ENCODE peak calls at places on chromosomes 6 and 20, in seven cellular contexts. One of them, this sample, is unnamed.

GRCh38 chr20:63151554-63152321 is 64.2 kb downstream of the YTHDF1 start:
- DNase-seq in Right ventricle myocardium superior: peak; percentile 41
- DNase-seq in left cardiac atrium: peak; percentile 32
- DNase-seq in KG1: no peak
- DNase-seq in sciatic nerve: no peak
- DNase-seq in T-helper 17 cell: no peak
- DNase-seq in hepatic stellate cell: peak; percentile 72
- DNase-seq in this sample: no peak

GRCh38 chr6:56933650-56934049 is 21.3 kb upstream of the BEND6 start:
- DNase-seq in Right ventricle myocardium superior: no peak
- DNase-seq in left cardiac atrium: no peak
- DNase-seq in KG1: peak; percentile 19
- DNase-seq in sciatic nerve: no peak
- DNase-seq in T-helper 17 cell: no peak
- DNase-seq in hepatic stellate cell: no peak
- DNase-seq in this sample: no peak

GRCh38 chr6:105211831-105212230 is 32.0 kb upstream of the POPDC3 start:
- DNase-seq in Right ventricle myocardium superior: no peak
- DNase-seq in left cardiac atrium: no peak
- DNase-seq in KG1: no peak
- DNase-seq in sciatic nerve: no peak
- DNase-seq in T-helper 17 cell: no peak
- DNase-seq in hepatic stellate cell: no peak
- DNase-seq in this sample: no peak

GRCh38 chr6:44554194-44554593 is 166.7 kb downstream of the CDC5L start:
- DNase-seq in Right ventricle myocardium superior: no peak
- DNase-seq in left cardiac atrium: no peak
- DNase-seq in KG1: no peak
- DNase-seq in sciatic nerve: no peak
- DNase-seq in T-helper 17 cell: no peak
- DNase-seq in hepatic stellate cell: no peak
- DNase-seq in this sample: no peak

GRCh38 chr6:134249759-134250602 is 67.9 kb downstream of the SGK1 start:
- DNase-seq in Right ventricle myocardium superior: no peak
- DNase-seq in left cardiac atrium: no peak
- DNase-seq in KG1: no peak
- DNase-seq in sciatic nerve: no peak
- DNase-seq in T-helper 17 cell: no peak
- DNase-seq in hepatic stellate cell: no peak
- DNase-seq in this sample: no peak

GRCh38 chr20:47336013-47336754 is 20.3 kb downstream of the ZMYND8 start:
- DNase-seq in Right ventricle myocardium superior: no peak
- DNase-seq in left cardiac atrium: peak; percentile 64
- DNase-seq in KG1: no peak
- DNase-seq in sciatic nerve: no peak
- DNase-seq in T-helper 17 cell: no peak
- DNase-seq in hepatic stellate cell: no peak
- DNase-seq in this sample: no peak

GRCh38 chr6:67757465-67758033 is 877.5 kb upstream of the ADGRB3 start:
- DNase-seq in Right ventricle myocardium superior: no peak
- DNase-seq in left cardiac atrium: no peak
- DNase-seq in KG1: no peak
- DNase-seq in sciatic nerve: no peak
- DNase-seq in T-helper 17 cell: no peak
- DNase-seq in hepatic stellate cell: no peak
- DNase-seq in this sample: no peak

GRCh38 chr6:25324076-25324762 is 45.0 kb downstream of the CARMIL1 start:
- DNase-seq in Right ventricle myocardium superior: no peak
- DNase-seq in left cardiac atrium: no peak
- DNase-seq in KG1: no peak
- DNase-seq in sciatic nerve: no peak
- DNase-seq in T-helper 17 cell: no peak
- DNase-seq in hepatic stellate cell: peak; percentile 32
- DNase-seq in this sample: no peak

GRCh38 chr6:167676666-167677421 is 149.9 kb upstream of the AFDN start:
- DNase-seq in Right ventricle myocardium superior: no peak
- DNase-seq in left cardiac atrium: no peak
- DNase-seq in KG1: no peak
- DNase-seq in sciatic nerve: peak; percentile 59
- DNase-seq in T-helper 17 cell: no peak
- DNase-seq in hepatic stellate cell: no peak
- DNase-seq in this sample: no peak

GRCh38 chr20:43936371-43936770 is 21.7 kb downstream of the TOX2 start:
- DNase-seq in Right ventricle myocardium superior: no peak
- DNase-seq in left cardiac atrium: no peak
- DNase-seq in KG1: no peak
- DNase-seq in sciatic nerve: no peak
- DNase-seq in T-helper 17 cell: no peak
- DNase-seq in hepatic stellate cell: no peak
- DNase-seq in this sample: no peak

GRCh38 chr6:20575125-20575524 is 40.9 kb downstream of the CDKAL1 start:
- DNase-seq in Right ventricle myocardium superior: no peak
- DNase-seq in left cardiac atrium: no peak
- DNase-seq in KG1: no peak
- DNase-seq in sciatic nerve: no peak
- DNase-seq in T-helper 17 cell: no peak
- DNase-seq in hepatic stellate cell: no peak
- DNase-seq in this sample: no peak

GRCh38 chr6:17964633-17965032 is 22.8 kb downstream of the KIF13A start:
- DNase-seq in Right ventricle myocardium superior: no peak
- DNase-seq in left cardiac atrium: no peak
- DNase-seq in KG1: no peak
- DNase-seq in sciatic nerve: no peak
- DNase-seq in T-helper 17 cell: no peak
- DNase-seq in hepatic stellate cell: no peak
- DNase-seq in this sample: no peak

GRCh38 chr6:22828179-22829062 is 259.1 kb downstream of the HDGFL1 start:
- DNase-seq in Right ventricle myocardium superior: no peak
- DNase-seq in left cardiac atrium: no peak
- DNase-seq in KG1: no peak
- DNase-seq in sciatic nerve: no peak
- DNase-seq in T-helper 17 cell: no peak
- DNase-seq in hepatic stellate cell: peak; percentile 78
- DNase-seq in this sample: peak; percentile 69

GRCh38 chr6:3813150-3813780 is 35.9 kb upstream of the FAM50B start:
- DNase-seq in Right ventricle myocardium superior: peak; percentile 70
- DNase-seq in left cardiac atrium: peak; percentile 79
- DNase-seq in KG1: peak; percentile 18
- DNase-seq in sciatic nerve: no peak
- DNase-seq in T-helper 17 cell: no peak
- DNase-seq in hepatic stellate cell: peak; percentile 84
- DNase-seq in this sample: no peak

GRCh38 chr6:117449549-117450439 is 24.1 kb upstream of the ROS1 start:
- DNase-seq in Right ventricle myocardium superior: no peak
- DNase-seq in left cardiac atrium: peak; percentile 29
- DNase-seq in KG1: no peak
- DNase-seq in sciatic nerve: peak; percentile 71
- DNase-seq in T-helper 17 cell: no peak
- DNase-seq in hepatic stellate cell: no peak
- DNase-seq in this sample: peak; percentile 87

GRCh38 chr20:5535211-5535756 is 214.9 kb upstream of the SHLD1 start:
- DNase-seq in Right ventricle myocardium superior: no peak
- DNase-seq in left cardiac atrium: no peak
- DNase-seq in KG1: no peak
- DNase-seq in sciatic nerve: no peak
- DNase-seq in T-helper 17 cell: no peak
- DNase-seq in hepatic stellate cell: peak; percentile 14
- DNase-seq in this sample: no peak

GRCh38 chr6:89501239-89501638 is 68.3 kb downstream of the ANKRD6 start:
- DNase-seq in Right ventricle myocardium superior: no peak
- DNase-seq in left cardiac atrium: no peak
- DNase-seq in KG1: no peak
- DNase-seq in sciatic nerve: no peak
- DNase-seq in T-helper 17 cell: no peak
- DNase-seq in hepatic stellate cell: no peak
- DNase-seq in this sample: no peak

GRCh38 chr6:168189679-168190405 is 110.8 kb upstream of the FRMD1 start:
- DNase-seq in Right ventricle myocardium superior: no peak
- DNase-seq in left cardiac atrium: no peak
- DNase-seq in KG1: no peak
- DNase-seq in sciatic nerve: peak; percentile 49
- DNase-seq in T-helper 17 cell: no peak
- DNase-seq in hepatic stellate cell: no peak
- DNase-seq in this sample: no peak

GRCh38 chr6:6714498-6715360 is 126.2 kb downstream of the LY86 start:
- DNase-seq in Right ventricle myocardium superior: no peak
- DNase-seq in left cardiac atrium: no peak
- DNase-seq in KG1: no peak
- DNase-seq in sciatic nerve: no peak
- DNase-seq in T-helper 17 cell: no peak
- DNase-seq in hepatic stellate cell: no peak
- DNase-seq in this sample: no peak

GRCh38 chr6:83417880-83418663 is 12.8 kb downstream of the ME1 start:
- DNase-seq in Right ventricle myocardium superior: no peak
- DNase-seq in left cardiac atrium: no peak
- DNase-seq in KG1: no peak
- DNase-seq in sciatic nerve: no peak
- DNase-seq in T-helper 17 cell: no peak
- DNase-seq in hepatic stellate cell: peak; percentile 38
- DNase-seq in this sample: no peak

GRCh38 chr20:15823718-15824117 is 749.5 kb downstream of the KIF16B start:
- DNase-seq in Right ventricle myocardium superior: no peak
- DNase-seq in left cardiac atrium: no peak
- DNase-seq in KG1: no peak
- DNase-seq in sciatic nerve: no peak
- DNase-seq in T-helper 17 cell: no peak
- DNase-seq in hepatic stellate cell: no peak
- DNase-seq in this sample: no peak

GRCh38 chr20:5402903-5403531 is 86.3 kb upstream of the PROKR2 start:
- DNase-seq in Right ventricle myocardium superior: no peak
- DNase-seq in left cardiac atrium: no peak
- DNase-seq in KG1: no peak
- DNase-seq in sciatic nerve: no peak
- DNase-seq in T-helper 17 cell: no peak
- DNase-seq in hepatic stellate cell: peak; percentile 18
- DNase-seq in this sample: no peak

GRCh38 chr6:14983599-14984296 is 262.1 kb upstream of the JARID2 start:
- DNase-seq in Right ventricle myocardium superior: no peak
- DNase-seq in left cardiac atrium: no peak
- DNase-seq in KG1: no peak
- DNase-seq in sciatic nerve: no peak
- DNase-seq in T-helper 17 cell: no peak
- DNase-seq in hepatic stellate cell: no peak
- DNase-seq in this sample: no peak

GRCh38 chr6:47174502-47175023 is 132.4 kb upstream of the ADGRF1 start:
- DNase-seq in Right ventricle myocardium superior: no peak
- DNase-seq in left cardiac atrium: no peak
- DNase-seq in KG1: no peak
- DNase-seq in sciatic nerve: no peak
- DNase-seq in T-helper 17 cell: no peak
- DNase-seq in hepatic stellate cell: no peak
- DNase-seq in this sample: no peak

GRCh38 chr20:53678315-53678989 is 84.8 kb upstream of the ZNF217 start:
- DNase-seq in Right ventricle myocardium superior: no peak
- DNase-seq in left cardiac atrium: no peak
- DNase-seq in KG1: no peak
- DNase-seq in sciatic nerve: no peak
- DNase-seq in T-helper 17 cell: no peak
- DNase-seq in hepatic stellate cell: no peak
- DNase-seq in this sample: no peak

GRCh38 chr20:20002101-20002998 is 14.8 kb upstream of the NAA20 start:
- DNase-seq in Right ventricle myocardium superior: no peak
- DNase-seq in left cardiac atrium: no peak
- DNase-seq in KG1: no peak
- DNase-seq in sciatic nerve: no peak
- DNase-seq in T-helper 17 cell: no peak
- DNase-seq in hepatic stellate cell: no peak
- DNase-seq in this sample: no peak

GRCh38 chr6:6730831-6731230 is 142.3 kb downstream of the LY86 start:
- DNase-seq in Right ventricle myocardium superior: no peak
- DNase-seq in left cardiac atrium: peak; percentile 58
- DNase-seq in KG1: no peak
- DNase-seq in sciatic nerve: no peak
- DNase-seq in T-helper 17 cell: no peak
- DNase-seq in hepatic stellate cell: peak; percentile 79
- DNase-seq in this sample: peak; percentile 20

GRCh38 chr6:139109558-139109957 is 25.3 kb upstream of the HECA start:
- DNase-seq in Right ventricle myocardium superior: no peak
- DNase-seq in left cardiac atrium: no peak
- DNase-seq in KG1: no peak
- DNase-seq in sciatic nerve: no peak
- DNase-seq in T-helper 17 cell: no peak
- DNase-seq in hepatic stellate cell: no peak
- DNase-seq in this sample: no peak

GRCh38 chr20:1469925-1470571 is 3.4 kb upstream of the NSFL1C start:
- DNase-seq in Right ventricle myocardium superior: peak; percentile 86
- DNase-seq in left cardiac atrium: peak; percentile 83
- DNase-seq in KG1: no peak
- DNase-seq in sciatic nerve: peak; percentile 83
- DNase-seq in T-helper 17 cell: no peak
- DNase-seq in hepatic stellate cell: peak; percentile 84
- DNase-seq in this sample: peak; percentile 51

GRCh38 chr20:34689486-34689885 is 12.6 kb upstream of the PIGU start:
- DNase-seq in Right ventricle myocardium superior: no peak
- DNase-seq in left cardiac atrium: no peak
- DNase-seq in KG1: no peak
- DNase-seq in sciatic nerve: no peak
- DNase-seq in T-helper 17 cell: no peak
- DNase-seq in hepatic stellate cell: no peak
- DNase-seq in this sample: no peak

GRCh38 chr20:62088258-62089127 is 22.8 kb upstream of the TAF4 start:
- DNase-seq in Right ventricle myocardium superior: no peak
- DNase-seq in left cardiac atrium: no peak
- DNase-seq in KG1: no peak
- DNase-seq in sciatic nerve: no peak
- DNase-seq in T-helper 17 cell: no peak
- DNase-seq in hepatic stellate cell: peak; percentile 63
- DNase-seq in this sample: no peak

GRCh38 chr20:44334306-44334705 is 2.5 kb upstream of the R3HDML start:
- DNase-seq in Right ventricle myocardium superior: no peak
- DNase-seq in left cardiac atrium: no peak
- DNase-seq in KG1: no peak
- DNase-seq in sciatic nerve: no peak
- DNase-seq in T-helper 17 cell: no peak
- DNase-seq in hepatic stellate cell: no peak
- DNase-seq in this sample: no peak

This sample was measured in NCI-H2029 treated with DMSO at 0.1 percent for 48 hours.